ENCODE peak calls at places on chromosomes 7 and 10, in ten cellular contexts. X, B, R, Z, D, J, G, T, U and S are unnamed samples.

GRCh38 chr10:89829262-89829886 is 128.0 kb downstream of the KIF20B start:
- DNase-seq in D (no peak), J (no peak), X (no peak), Z (no peak), U (no peak), R (no peak), T (no peak), G (no peak), B (no peak), S (no peak)

GRCh38 chr7:27605689-27606269 is 56.9 kb downstream of the HIBADH start:
- DNase-seq in R (peak; percentile 55), Z (no peak), J (peak; percentile 52), G (peak; percentile 6), U (no peak), X (no peak), T (no peak), D (no peak), B (no peak), S (no peak)

GRCh38 chr7:105389090-105389650 is 449 bp upstream of the SRPK2 start:
- DNase-seq in Z (no peak), D (peak; percentile 16), X (peak; percentile 57), J (peak; percentile 40), G (no peak), B (peak; percentile 48), U (no peak), R (peak; percentile 77), T (no peak), S (no peak)

GRCh38 chr10:23472181-23472580 is 33.3 kb downstream of the OTUD1 start:
- DNase-seq in R (no peak), T (no peak), Z (no peak), G (no peak), D (no peak), U (no peak), X (no peak), B (no peak), J (no peak), S (no peak)

GRCh38 chr10:32266566-32266965 is 80.4 kb downstream of the EPC1 start:
- DNase-seq in Z (no peak), U (no peak), J (no peak), D (no peak), X (no peak), G (no peak), B (no peak), R (no peak), T (no peak), S (no peak)

GRCh38 chr7:139730746-139731612 is 46.8 kb downstream of the HIPK2 start:
- DNase-seq in U (no peak), Z (peak; percentile 47), G (no peak), T (no peak), R (no peak), X (peak; percentile 65), D (peak; percentile 40), B (peak; percentile 67), J (peak; percentile 72), S (no peak)

GRCh38 chr10:3895045-3895609 is 110.1 kb upstream of the KLF6 start:
- DNase-seq in B (no peak), G (no peak), J (peak; percentile 63), R (peak; percentile 74), Z (no peak), U (no peak), T (no peak), X (no peak), D (no peak), S (no peak)

GRCh38 chr7:92717982-92718716 is 118.2 kb downstream of the CDK6 start:
- DNase-seq in D (peak; percentile 74), Z (peak; percentile 60), J (peak; percentile 57), X (peak; percentile 65), G (peak; percentile 51), T (no peak), U (peak; percentile 64), B (peak; percentile 55), R (peak; percentile 36), S (no peak)

DNA sequence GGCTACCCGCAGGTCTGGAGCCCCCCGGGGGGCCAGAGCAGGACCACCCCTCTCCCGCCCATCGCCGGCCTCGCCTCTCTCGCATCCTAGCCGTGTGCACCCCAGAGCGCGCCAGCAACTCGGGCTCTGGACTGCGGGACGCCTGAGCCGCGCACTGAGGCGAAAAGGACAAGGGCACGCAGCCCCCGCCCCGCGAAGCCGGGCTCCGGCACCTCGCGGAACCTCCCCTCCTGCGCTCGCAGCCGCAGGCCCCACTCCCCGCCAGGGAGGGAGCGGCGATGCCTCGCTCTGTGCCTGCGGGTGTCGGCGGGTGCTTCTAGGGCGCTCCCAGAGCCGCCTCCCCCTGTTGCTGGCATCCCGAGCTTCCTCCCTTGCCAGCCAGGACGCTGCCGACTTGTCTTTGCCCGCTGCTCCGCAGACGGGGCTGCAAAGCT is at the start of gene ITGB8:
- DNase-seq in U (peak; percentile 73), R (peak; percentile 39), J (no peak), X (peak; percentile 37), D (peak; percentile 63), B (no peak), G (no peak), Z (peak; percentile 75), T (peak; percentile 12), S (no peak)
- TF ChIP-seq POLR2A in U (no peak), R (no peak), J (no peak), X (no peak), D (peak; percentile 29), B (no peak), G (no peak), Z (no peak), T (no peak), S (no peak)

GRCh38 chr10:104259999-104260774 is 5.5 kb downstream of the GSTO1 start:
- DNase-seq in Z (no peak), T (no peak), G (no peak), U (no peak), D (no peak), X (no peak), B (no peak), J (peak; percentile 35), R (no peak), S (no peak)
- H3K27ac ChIP-seq in Z (peak overlapping the region; percentile 54), T (peak overlapping the region; percentile 77), G (peak overlapping the region; percentile 15), U (peak overlapping the region; percentile 73), D (peak overlapping the region; percentile 73), X (peak overlapping the region; percentile 71), B (peak overlapping the region; percentile 14), J (peak overlapping the region; percentile 62), R (no peak overlapping the region), S (peak overlapping the region; percentile 70)

DNA sequence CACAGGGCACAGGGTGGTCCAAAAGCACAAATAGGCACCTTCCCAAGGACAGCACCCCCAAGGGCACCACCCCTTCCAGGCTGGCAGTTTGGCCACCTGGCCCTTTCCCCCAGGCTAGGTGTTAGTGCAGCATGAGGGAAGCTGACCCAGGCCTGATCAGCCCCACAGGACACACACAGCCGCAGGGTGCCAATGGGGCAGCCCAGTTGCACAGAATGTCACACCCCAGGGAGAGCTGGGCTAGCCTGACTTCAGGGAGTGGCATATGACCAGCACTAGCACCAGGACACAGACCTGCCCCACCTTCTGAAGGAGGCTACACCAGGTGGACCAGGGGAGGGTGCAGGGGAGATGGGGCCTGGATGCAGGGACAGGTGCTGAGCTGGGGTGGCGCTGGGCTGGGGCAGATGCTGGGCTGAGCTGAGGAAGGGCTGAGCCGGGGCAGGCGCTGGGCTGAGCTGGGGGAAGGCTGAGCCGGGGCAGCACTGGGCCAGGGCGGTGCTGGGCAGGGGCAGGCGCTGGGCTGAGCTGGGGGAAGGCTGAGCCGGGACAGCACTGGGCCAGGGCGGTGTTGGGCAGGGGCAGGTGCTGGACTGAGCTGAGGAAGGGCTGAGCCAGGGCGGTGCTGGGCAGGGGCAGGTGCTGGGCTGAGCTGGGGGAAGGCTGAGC is 3.9 kb upstream of the ADAM8 start:
- DNase-seq in R (no peak), B (no peak), Z (no peak), G (no peak), D (no peak), U (no peak), X (no peak), T (no peak), J (no peak), S (no peak)
- H3K4me1 ChIP-seq in R (peaks cover 4% of the 10 kb centered on the region), B (peaks cover 21% of the 10 kb centered on the region), Z (no peaks in the 10 kb centered on the region), G (no peaks in the 10 kb centered on the region), D (peaks cover 6% of the 10 kb centered on the region), U (peaks cover 8% of the 10 kb centered on the region), X (peaks cover 50% of the 10 kb centered on the region), T (peaks cover 35% of the 10 kb centered on the region), J (peaks cover 10% of the 10 kb centered on the region), S (peaks cover 17% of the 10 kb centered on the region)

GRCh38 chr7:74480861-74481417 is 27.2 kb downstream of the GTF2IRD1 start:
- DNase-seq in T (no peak), G (peak; percentile 57), D (no peak), B (peak; percentile 64), X (peak; percentile 53), J (peak; percentile 51), R (peak; percentile 85), U (peak; percentile 67), Z (peak; percentile 70), S (no peak)
- TF ChIP-seq POLR2A in T (no peak), G (no peak), D (no peak), B (no peak), X (no peak), J (peak; percentile 56), R (no peak), U (no peak), Z (no peak), S (peak; percentile 1)

GRCh38 chr7:51292596-51292995 is 24.0 kb downstream of the COBL start:
- DNase-seq in U (no peak), B (no peak), D (no peak), R (no peak), T (no peak), G (no peak), Z (no peak), J (no peak), X (no peak), S (no peak)
- H3K27ac ChIP-seq in U (no peak overlapping the region), B (no peak overlapping the region), D (no peak overlapping the region), R (peak overlapping the region; percentile 28), T (no peak overlapping the region), G (peak overlapping the region; percentile 40), Z (peak overlapping the region; percentile 7), J (no peak overlapping the region), X (no peak overlapping the region), S (no peak overlapping the region)

GRCh38 chr7:5636446-5636835 is 145.0 kb downstream of the RNF216 start:
- DNase-seq in U (peak; percentile 3), J (no peak), T (no peak), D (no peak), G (no peak), X (no peak), R (no peak), B (no peak), Z (peak; percentile 50), S (no peak)
- H3K4me1 ChIP-seq in U (peaks cover 58% of the 10 kb centered on the region), J (peaks cover 35% of the 10 kb centered on the region), T (peaks cover 15% of the 10 kb centered on the region), D (peaks cover 5% of the 10 kb centered on the region), G (peaks cover 5% of the 10 kb centered on the region), X (peaks cover 62% of the 10 kb centered on the region), R (peaks cover 13% of the 10 kb centered on the region), B (peaks cover 53% of the 10 kb centered on the region), Z (peaks cover 28% of the 10 kb centered on the region), S (peaks cover 30% of the 10 kb centered on the region)

GRCh38 chr10:28951484-28951883 is 274.2 kb downstream of the BAMBI start:
- DNase-seq in D (no peak), B (no peak), Z (no peak), R (no peak), U (no peak), J (no peak), T (no peak), X (no peak), G (no peak), S (no peak)
- TF ChIP-seq POLR2A in D (no peak), B (no peak), Z (no peak), R (no peak), U (no peak), J (no peak), T (no peak), X (no peak), G (no peak), S (no peak)